ENCODE peak calls at places on chromosomes 7 and 10, in ten cellular contexts. F, Z, Q, C, E, G, S, B, H and M are unnamed samples.

GRCh38 chr7:99618726-99619125 is 2.0 kb downstream of the ZSCAN25 start:
- DNase-seq in S (peak), C (no peak), E (no peak), G (peak), B (no peak), F (no peak), Z (no peak), H (no peak), Q (no peak), M (no peak)

GRCh38 chr10:58177362-58177947 is 90.2 kb downstream of the IPMK start:
- DNase-seq in S (peak), Z (no peak), E (no peak), F (no peak), H (no peak), Q (no peak), G (peak), B (no peak), C (no peak), M (no peak)

GRCh38 chr10:102117391-102118159 is 2.6 kb downstream of the LDB1 start:
- DNase-seq in Z (peak), Q (peak), E (peak), F (peak), G (no peak), H (peak), S (peak), C (peak), B (peak), M (peak)

GRCh38 chr7:124532166-124532565 is 233.4 kb downstream of the GPR37 start:
- DNase-seq in C (no peak), Z (no peak), Q (no peak), S (peak), F (no peak), H (no peak), B (no peak), G (no peak), E (no peak), M (no peak)

GRCh38 chr7:96233528-96234154 is 88.3 kb downstream of the SLC25A13 start:
- DNase-seq in S (no peak), B (no peak), F (no peak), H (no peak), G (no peak), Z (no peak), Q (no peak), E (no peak), C (no peak), M (no peak)

GRCh38 chr7:112132123-112132694 is 74.0 kb downstream of the DOCK4 start:
- DNase-seq in F (no peak), Q (no peak), G (no peak), S (no peak), C (no peak), Z (no peak), E (no peak), H (no peak), B (no peak), M (no peak)

GRCh38 chr10:88926484-88927249 is 25.9 kb downstream of the ACTA2 start:
- DNase-seq in Z (no peak), G (no peak), Q (no peak), E (no peak), F (no peak), B (no peak), S (peak), C (no peak), H (no peak), M (no peak)

GRCh38 chr7:158087196-158087595 is 500.4 kb downstream of the PTPRN2 start:
- DNase-seq in S (no peak), C (no peak), Q (no peak), B (no peak), F (no peak), Z (no peak), G (no peak), E (no peak), H (no peak), M (no peak)

GRCh38 chr7:129334473-129334872 is 99.8 kb upstream of the STRIP2 start:
- DNase-seq in H (no peak), E (no peak), C (no peak), B (no peak), S (no peak), Z (no peak), G (no peak), F (no peak), Q (no peak), M (no peak)

GRCh38 chr7:106056513-106057203 is 55.5 kb downstream of the SYPL1 start:
- DNase-seq in B (peak), H (peak), G (peak), E (peak), F (peak), Q (no peak), C (peak), S (peak), Z (peak), M (peak)

GRCh38 chr7:16421333-16422099 is at the start of gene CRPPA:
- DNase-seq in Q (no peak), F (no peak), H (peak), G (no peak), B (peak), C (peak), Z (peak), S (peak), E (peak), M (peak)

GRCh38 chr7:70044064-70044463 is 445.8 kb downstream of the AUTS2 start:
- DNase-seq in B (peak), C (no peak), E (no peak), F (no peak), Z (no peak), G (no peak), Q (no peak), H (no peak), S (no peak), M (no peak)

GRCh38 chr7:481219-481930 is 38.3 kb downstream of the PDGFA start:
- DNase-seq in Z (no peak), Q (no peak), B (no peak), C (no peak), S (no peak), F (peak), H (no peak), G (no peak), E (no peak), M (no peak)

GRCh38 chr10:16429539-16429938 is 7.3 kb upstream of the PTER start:
- DNase-seq in F (no peak), G (no peak), Q (no peak), B (no peak), C (no peak), Z (no peak), E (no peak), S (no peak), H (no peak), M (no peak)

GRCh38 chr10:51137741-51138529 is 63.6 kb downstream of the PRKG1 start:
- DNase-seq in Z (no peak), F (no peak), H (no peak), G (no peak), B (no peak), E (no peak), Q (no peak), S (peak), C (no peak), M (no peak)

GRCh38 chr10:77165445-77166316 is 471.9 kb downstream of the KCNMA1 start:
- DNase-seq in E (peak), C (peak), H (peak), S (peak), B (peak), G (peak), Z (no peak), Q (no peak), F (peak), M (no peak)

GRCh38 chr10:80462986-80463741 is 9.1 kb downstream of the TSPAN14 start:
- DNase-seq in F (no peak), G (no peak), E (no peak), C (no peak), B (no peak), H (no peak), S (peak), Q (no peak), Z (peak), M (no peak)

GRCh38 chr10:45555789-45556188 is 116.8 kb downstream of the ZFAND4 start:
- DNase-seq in H (no peak), Q (no peak), F (no peak), G (no peak), S (peak), C (no peak), Z (no peak), E (no peak), B (no peak), M (no peak)

GRCh38 chr7:94059747-94060146 is 55.6 kb upstream of the BET1 start:
- DNase-seq in C (no peak), S (peak), Q (no peak), F (no peak), E (no peak), G (no peak), Z (no peak), H (no peak), B (no peak), M (no peak)

GRCh38 chr10:73113543-73113942 is 3.3 kb downstream of the NUDT13 start:
- DNase-seq in Q (no peak), G (no peak), Z (no peak), S (peak), C (no peak), B (no peak), F (no peak), E (no peak), H (no peak), M (no peak)

GRCh38 chr10:132677905-132678298 is 108.0 kb downstream of the NKX6-2 start:
- DNase-seq in F (no peak), H (no peak), S (no peak), G (no peak), Z (no peak), B (peak), Q (peak), C (no peak), E (no peak), M (peak)

GRCh38 chr10:132676193-132676891 is 109.6 kb downstream of the NKX6-2 start:
- DNase-seq in Z (no peak), F (peak), Q (no peak), H (no peak), S (no peak), G (no peak), C (no peak), B (no peak), E (no peak), M (peak)

GRCh38 chr7:7595451-7595850 is 28.8 kb downstream of the MIOS start:
- DNase-seq in F (no peak), S (peak), B (no peak), C (no peak), E (no peak), G (peak), Q (no peak), H (no peak), Z (no peak), M (no peak)
- TF ChIP-seq POLR2A in F (no peak), S (no peak), B (no peak), C (no peak), E (no peak), G (no peak), Q (no peak), H (no peak), Z (no peak), M (no peak)

GRCh38 chr7:7479275-7479674 is 56.4 kb downstream of the COL28A1 start:
- DNase-seq in B (no peak), C (no peak), Z (no peak), H (no peak), F (no peak), Q (no peak), E (no peak), S (no peak), G (no peak), M (no peak)

GRCh38 chr7:7484072-7484471 is 51.6 kb downstream of the COL28A1 start:
- DNase-seq in E (no peak), G (no peak), F (no peak), Q (no peak), Z (no peak), H (no peak), B (no peak), C (no peak), S (no peak), M (no peak)

GRCh38 chr7:7486362-7486761 is 49.3 kb downstream of the COL28A1 start:
- DNase-seq in F (no peak), S (no peak), H (no peak), B (no peak), E (no peak), G (no peak), Q (no peak), Z (no peak), C (no peak), M (no peak)

GRCh38 chr7:7478569-7478968 is 57.1 kb downstream of the COL28A1 start:
- DNase-seq in Q (no peak), G (no peak), S (no peak), F (no peak), E (no peak), Z (no peak), C (no peak), H (no peak), B (no peak), M (no peak)

GRCh38 chr7:7481801-7482200 is 53.9 kb downstream of the COL28A1 start:
- DNase-seq in C (no peak), F (no peak), S (no peak), G (no peak), Z (no peak), H (no peak), B (no peak), Q (no peak), E (no peak), M (no peak)
- TF ChIP-seq CTCF in C (no peak), F (no peak), S (no peak), G (no peak), Z (no peak), H (no peak), B (no peak), Q (no peak), E (no peak), M (no peak)

GRCh38 chr7:33038639-33039038 is 23.9 kb downstream of the NT5C3A start:
- DNase-seq in F (no peak), G (no peak), E (no peak), S (no peak), Z (no peak), Q (no peak), B (no peak), H (no peak), C (no peak), M (no peak)

GRCh38 chr7:33039257-33039904 is 23.2 kb downstream of the NT5C3A start:
- DNase-seq in Q (no peak), G (no peak), C (no peak), E (no peak), S (no peak), F (no peak), B (no peak), Z (no peak), H (no peak), M (no peak)

GRCh38 chr7:33043434-33043833 is 19.1 kb downstream of the NT5C3A start:
- DNase-seq in F (no peak), C (no peak), G (no peak), S (no peak), Q (no peak), B (no peak), E (no peak), Z (no peak), H (no peak), M (no peak)

GRCh38 chr7:33039905-33040292 is 22.7 kb downstream of the NT5C3A start:
- DNase-seq in E (no peak), F (no peak), G (no peak), H (no peak), B (no peak), C (no peak), Q (no peak), Z (no peak), S (no peak), M (no peak)

DNA sequence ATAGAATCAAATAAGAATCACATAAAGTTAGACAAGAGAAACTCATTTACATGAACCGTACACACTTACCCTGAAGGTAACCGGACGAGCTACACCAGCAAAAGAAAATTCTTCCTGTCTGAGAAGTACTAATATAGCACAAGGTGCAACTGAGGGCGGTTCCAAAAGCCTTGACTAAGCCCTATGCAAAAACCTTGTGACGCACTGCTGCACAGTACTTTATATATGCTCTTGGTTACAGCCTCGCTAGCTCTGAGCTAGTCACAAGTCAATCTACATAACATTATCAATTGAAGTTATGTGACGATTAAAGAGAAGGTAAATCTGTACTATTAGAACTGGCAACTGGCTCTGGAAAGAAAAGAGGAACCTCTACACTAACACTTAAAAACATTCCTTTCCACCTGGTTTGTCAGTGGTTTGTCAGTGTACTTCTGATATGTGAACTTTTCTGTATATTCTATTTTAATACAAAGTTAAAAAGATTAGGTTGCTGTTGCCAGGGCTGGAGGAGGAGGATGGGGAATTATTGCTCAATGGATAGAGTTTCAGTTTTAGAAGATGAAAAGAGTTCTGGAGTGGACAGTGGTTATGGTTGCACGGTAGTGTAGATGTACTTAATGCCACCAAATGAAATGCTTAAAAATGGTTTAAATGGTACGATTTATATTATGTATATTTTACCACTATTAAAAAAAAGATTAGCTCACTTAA is 21.6 kb downstream of the NT5C3A start:
- DNase-seq in H (no peak), B (no peak), C (peak), Z (peak), F (peak), G (no peak), Q (no peak), E (peak), S (peak), M (no peak)
- TF ChIP-seq POLR2A in H (no peak), B (no peak), C (peak), Z (peak), F (no peak), G (no peak), Q (no peak), E (peak), S (no peak), M (peak)

GRCh38 chr7:42700376-42701327 is 211.2 kb downstream of the C7orf25 start:
- DNase-seq in Q (no peak), Z (no peak), B (no peak), E (no peak), G (no peak), H (no peak), S (no peak), C (peak), F (peak), M (no peak)
- TF ChIP-seq CTCF in Q (no peak), Z (no peak), B (no peak), E (no peak), G (no peak), H (no peak), S (peak), C (no peak), F (no peak), M (no peak)